ENCODE peak calls at places on chromosomes 2 and 18, in seven cellular contexts. H, P, V, T, G, K and L are unnamed samples.

GRCh38 chr2:120253021-120253882 is 600 bp downstream of the RALB start:
- DNase-seq in H (no peak), P (peak; percentile 92), V (peak; percentile 77), T (peak; percentile 46), G (peak; percentile 40), K (peak; percentile 72), L (peak; percentile 91)

GRCh38 chr2:27627963-27628766 is 647 bp downstream of the CCDC121 start:
- DNase-seq in H (no peak), P (peak; percentile 96), V (peak; percentile 98), T (no peak), G (no peak), K (peak; percentile 5), L (peak; percentile 96)

GRCh38 chr2:172021955-172022354 is 22.2 kb downstream of the METAP1D start:
- DNase-seq in H (no peak), P (peak; percentile 65), V (no peak), T (no peak), G (no peak), K (no peak), L (no peak)

GRCh38 chr2:73250872-73251846 is 17.1 kb downstream of the CCT7 start:
- DNase-seq in H (no peak), P (no peak), V (no peak), T (no peak), G (no peak), K (no peak), L (no peak)

GRCh38 chr2:203603451-203604389 is 68.6 kb upstream of the RAPH1 start:
- DNase-seq in H (no peak), P (no peak), V (no peak), T (no peak), G (no peak), K (no peak), L (no peak)

GRCh38 chr2:133503927-133504326 is 64.3 kb downstream of the NCKAP5 start:
- DNase-seq in H (no peak), P (no peak), V (no peak), T (no peak), G (no peak), K (no peak), L (no peak)

GRCh38 chr2:47310801-47311560 is 92.0 kb upstream of the MSH2 start:
- DNase-seq in H (no peak), P (no peak), V (no peak), T (no peak), G (no peak), K (no peak), L (peak; percentile 19)

GRCh38 chr2:204468689-204469429 is 76.4 kb upstream of the PARD3B start:
- DNase-seq in H (no peak), P (peak; percentile 93), V (peak; percentile 68), T (no peak), G (no peak), K (no peak), L (peak; percentile 66)

GRCh38 chr2:232195487-232195886 is 183.1 kb upstream of the ALPP start:
- DNase-seq in H (no peak), P (no peak), V (no peak), T (no peak), G (no peak), K (no peak), L (no peak)

GRCh38 chr2:133732982-133733670 is 164.9 kb upstream of the NCKAP5 start:
- DNase-seq in H (no peak), P (peak; percentile 15), V (no peak), T (no peak), G (no peak), K (no peak), L (no peak)

GRCh38 chr2:133480707-133481429 is 87.4 kb downstream of the NCKAP5 start:
- DNase-seq in H (no peak), P (no peak), V (no peak), T (no peak), G (no peak), K (no peak), L (peak; percentile 83)

GRCh38 chr2:113069676-113070605 is 2.2 kb downstream of the IL1F10 start:
- DNase-seq in H (no peak), P (peak; percentile 21), V (no peak), T (no peak), G (no peak), K (no peak), L (no peak)

GRCh38 chr2:38125830-38126229 is 49.9 kb upstream of the CYP1B1 start:
- DNase-seq in H (no peak), P (no peak), V (no peak), T (no peak), G (no peak), K (no peak), L (no peak)

GRCh38 chr2:240435457-240435954 is at the start of gene GPC1:
- DNase-seq in H (no peak), P (peak; percentile 90), V (peak; percentile 82), T (peak; percentile 75), G (peak; percentile 72), K (no peak), L (peak; percentile 85)

GRCh38 chr2:70966681-70967080 is 11.7 kb upstream of the ANKRD53 start:
- DNase-seq in H (no peak), P (no peak), V (no peak), T (no peak), G (no peak), K (no peak), L (no peak)

GRCh38 chr2:232325324-232326273 is 53.0 kb upstream of the ALPP start:
- DNase-seq in H (peak; percentile 17), P (peak; percentile 38), V (peak; percentile 24), T (no peak), G (no peak), K (no peak), L (peak; percentile 45)

GRCh38 chr2:120886967-120887672 is 151.5 kb downstream of the GLI2 start:
- DNase-seq in H (no peak), P (no peak), V (no peak), T (no peak), G (no peak), K (no peak), L (no peak)

GRCh38 chr18:57931038-57931437 is 113.0 kb upstream of the NEDD4L start:
- DNase-seq in H (no peak), P (no peak), V (no peak), T (no peak), G (no peak), K (no peak), L (no peak)

GRCh38 chr2:173354601-173355131 is at the start of gene CDCA7:
- DNase-seq in H (peak; percentile 26), P (peak; percentile 50), V (peak; percentile 51), T (peak; percentile 75), G (peak; percentile 58), K (peak; percentile 68), L (peak; percentile 77)

GRCh38 chr2:2898744-2899143 is 478.9 kb downstream of the EIPR1 start:
- DNase-seq in H (no peak), P (no peak), V (no peak), T (no peak), G (no peak), K (no peak), L (no peak)

GRCh38 chr2:238513346-238513745 is 86.6 kb downstream of the ASB1 start:
- DNase-seq in H (no peak), P (peak; percentile 81), V (peak; percentile 56), T (peak; percentile 39), G (peak; percentile 18), K (no peak), L (peak; percentile 41)

GRCh38 chr2:127953128-127953718 is 67.5 kb upstream of the AMMECR1L start:
- DNase-seq in H (no peak), P (no peak), V (peak; percentile 39), T (no peak), G (no peak), K (no peak), L (no peak)

GRCh38 chr2:230895536-230896345 is 29.3 kb downstream of the GPR55 start:
- DNase-seq in H (no peak), P (no peak), V (no peak), T (no peak), G (no peak), K (no peak), L (peak; percentile 13)

GRCh38 chr2:158753561-158754302 is 41.4 kb upstream of the DAPL1 start:
- DNase-seq in H (no peak), P (peak; percentile 79), V (peak; percentile 72), T (peak; percentile 48), G (peak; percentile 25), K (peak; percentile 5), L (peak; percentile 72)

GRCh38 chr2:109284816-109285215 is 155.8 kb downstream of the SH3RF3 start:
- DNase-seq in H (no peak), P (peak; percentile 37), V (peak; percentile 54), T (no peak), G (no peak), K (no peak), L (no peak)

GRCh38 chr2:10059016-10059351 is 15.6 kb downstream of the KLF11 start:
- DNase-seq in H (no peak), P (no peak), V (no peak), T (no peak), G (no peak), K (no peak), L (no peak)

GRCh38 chr2:53629527-53629926 is 138.1 kb upstream of the CHAC2 start:
- DNase-seq in H (no peak), P (no peak), V (no peak), T (no peak), G (no peak), K (no peak), L (no peak)

GRCh38 chr2:160269365-160269764 is 69.3 kb upstream of the ITGB6 start:
- DNase-seq in H (no peak), P (peak; percentile 53), V (no peak), T (no peak), G (no peak), K (no peak), L (no peak)

GRCh38 chr2:18763338-18763737 is 174.0 kb upstream of the NT5C1B start:
- DNase-seq in H (no peak), P (no peak), V (peak; percentile 72), T (no peak), G (no peak), K (no peak), L (no peak)

GRCh38 chr2:200090683-200091082 is 135.3 kb downstream of the MAIP1 start:
- DNase-seq in H (no peak), P (no peak), V (no peak), T (no peak), G (no peak), K (no peak), L (no peak)

GRCh38 chr2:39530423-39530866 is 93.4 kb upstream of the MAP4K3 start:
- DNase-seq in H (no peak), P (peak; percentile 90), V (peak; percentile 89), T (no peak), G (no peak), K (no peak), L (no peak)

GRCh38 chr2:238334885-238335284 is 14.6 kb downstream of the TRAF3IP1 start:
- DNase-seq in H (no peak), P (no peak), V (no peak), T (no peak), G (no peak), K (no peak), L (no peak)

GRCh38 chr2:55019547-55020258 is 30.5 kb downstream of the RTN4 start:
- DNase-seq in H (no peak), P (no peak), V (peak; percentile 43), T (no peak), G (no peak), K (peak; percentile 84), L (peak; percentile 19)

GRCh38 chr2:98804736-98805135 is 73.8 kb upstream of the MGAT4A start:
- DNase-seq in H (no peak), P (no peak), V (no peak), T (no peak), G (no peak), K (no peak), L (no peak)

GRCh38 chr2:118857677-118858484 is 10.4 kb upstream of the EN1 start:
- DNase-seq in H (no peak), P (no peak), V (no peak), T (no peak), G (no peak), K (no peak), L (no peak)

GRCh38 chr18:13605477-13605876 is 120.9 kb downstream of the FAM210A start:
- DNase-seq in H (no peak), P (no peak), V (no peak), T (no peak), G (no peak), K (no peak), L (no peak)

GRCh38 chr18:68679531-68679930 is 35.4 kb downstream of the TMX3 start:
- DNase-seq in H (no peak), P (peak; percentile 76), V (peak; percentile 73), T (no peak), G (no peak), K (no peak), L (peak; percentile 14)

GRCh38 chr18:50143891-50144290 is 51.1 kb downstream of the MYO5B start:
- DNase-seq in H (no peak), P (no peak), V (no peak), T (no peak), G (no peak), K (no peak), L (peak; percentile 96)